ENCODE peak calls at places on chromosomes 16 and 17, in six cellular contexts. Z is progenitor cell of endocrine pancreas; O is endothelial cell; W is activated CD8-positive, alpha-beta T cell treated with anti-CD3 and anti-CD28 coated beads for 36 hours; F is pancreas; K is AG09319. A is an unnamed sample.

GRCh38 chr17:78172284-78173024 is 4.1 kb downstream of the SYNGR2 start:
- DNase-seq in Z (no peak), O (no peak), W (no peak), F (peak; percentile 67), K (no peak), A (no peak)

GRCh38 chr16:48949636-48950035 is 332.0 kb downstream of the CBLN1 start:
- DNase-seq in Z (no peak), O (no peak), W (no peak), F (no peak), K (no peak), A (no peak)

GRCh38 chr16:65068151-65068740 is 53.6 kb downstream of the CDH11 start:
- DNase-seq in Z (no peak), O (no peak), W (no peak), F (no peak), K (peak; percentile 43), A (no peak)

GRCh38 chr16:88619859-88620655 is 18.3 kb upstream of the IL17C start:
- DNase-seq in Z (no peak), O (no peak), W (peak; percentile 83), F (no peak), K (no peak), A (peak; percentile 37)

GRCh38 chr17:41734949-41735313 is 488 bp upstream of the HAP1 start:
- DNase-seq in Z (no peak), O (peak; percentile 31), W (no peak), F (no peak), K (no peak), A (no peak)

GRCh38 chr17:59892251-59892848 is 393 bp downstream of the TUBD1 start:
- DNase-seq in Z (no peak), O (no peak), W (no peak), F (no peak), K (no peak), A (no peak)

GRCh38 chr17:2070241-2071023 is 15.5 kb downstream of the HIC1 start:
- DNase-seq in Z (no peak), O (no peak), W (peak; percentile 93), F (peak; percentile 76), K (no peak), A (no peak)

GRCh38 chr16:17921357-17921978 is 415.1 kb downstream of the NPIPA8 start:
- DNase-seq in Z (no peak), O (peak; percentile 53), W (peak; percentile 76), F (peak; percentile 27), K (no peak), A (peak; percentile 34)

GRCh38 chr16:52649870-52650269 is 102.9 kb upstream of the TOX3 start:
- DNase-seq in Z (no peak), O (no peak), W (no peak), F (no peak), K (no peak), A (no peak)

GRCh38 chr16:11507991-11508390 is 78.7 kb downstream of the LITAF start:
- DNase-seq in Z (no peak), O (no peak), W (no peak), F (no peak), K (no peak), A (no peak)

GRCh38 chr16:11156401-11156800 is 99.6 kb downstream of the SOCS1 start:
- DNase-seq in Z (no peak), O (no peak), W (no peak), F (no peak), K (no peak), A (no peak)

GRCh38 chr17:76382803-76383644 is 1.4 kb upstream of the SPHK1 start:
- DNase-seq in Z (peak; percentile 41), O (peak; percentile 33), W (peak; percentile 86), F (peak; percentile 80), K (no peak), A (peak; percentile 38)

GRCh38 chr16:69567031-69567680 is 1.4 kb downstream of the NFAT5 start:
- DNase-seq in Z (no peak), O (peak; percentile 21), W (peak; percentile 49), F (no peak), K (no peak), A (peak; percentile 2)

GRCh38 chr17:17750881-17751280 is 69.6 kb downstream of the RAI1 start:
- DNase-seq in Z (no peak), O (no peak), W (peak; percentile 78), F (no peak), K (no peak), A (peak; percentile 19)

GRCh38 chr16:4086153-4086552 is 30.1 kb downstream of the ADCY9 start:
- DNase-seq in Z (no peak), O (no peak), W (no peak), F (peak; percentile 67), K (no peak), A (no peak)

GRCh38 chr16:4404247-4404966 is 12.0 kb downstream of the CORO7 start:
- DNase-seq in Z (peak; percentile 43), O (peak; percentile 82), W (peak; percentile 69), F (peak; percentile 74), K (no peak), A (no peak)

GRCh38 chr16:48446534-48446920 is 61.3 kb upstream of the SIAH1 start:
- DNase-seq in Z (no peak), O (no peak), W (no peak), F (no peak), K (no peak), A (no peak)

GRCh38 chr17:34389343-34389742 is 26.3 kb upstream of the CCL1 start:
- DNase-seq in Z (no peak), O (no peak), W (peak; percentile 21), F (no peak), K (no peak), A (no peak)

GRCh38 chr17:55585629-55586028 is 74.4 kb upstream of the SMIM36 start:
- DNase-seq in Z (no peak), O (no peak), W (no peak), F (no peak), K (no peak), A (no peak)

GRCh38 chr16:20851601-20852000 is 45.3 kb downstream of the REXO5 start:
- DNase-seq in Z (no peak), O (no peak), W (no peak), F (no peak), K (peak; percentile 84), A (no peak)

GRCh38 chr17:17036520-17036998 is 5.7 kb upstream of the MPRIP start:
- DNase-seq in Z (no peak), O (no peak), W (no peak), F (no peak), K (no peak), A (no peak)

GRCh38 chr16:2905988-2906387 is 5.7 kb upstream of the FLYWCH1 start:
- DNase-seq in Z (no peak), O (no peak), W (no peak), F (no peak), K (no peak), A (no peak)

GRCh38 chr16:1941162-1941923 is 1.7 kb downstream of the MSRB1 start:
- DNase-seq in Z (no peak), O (peak; percentile 49), W (no peak), F (peak; percentile 88), K (no peak), A (no peak)

GRCh38 chr17:3959921-3960601 is 4.2 kb downstream of the ATP2A3 start:
- DNase-seq in Z (no peak), O (no peak), W (no peak), F (no peak), K (no peak), A (no peak)

DNA sequence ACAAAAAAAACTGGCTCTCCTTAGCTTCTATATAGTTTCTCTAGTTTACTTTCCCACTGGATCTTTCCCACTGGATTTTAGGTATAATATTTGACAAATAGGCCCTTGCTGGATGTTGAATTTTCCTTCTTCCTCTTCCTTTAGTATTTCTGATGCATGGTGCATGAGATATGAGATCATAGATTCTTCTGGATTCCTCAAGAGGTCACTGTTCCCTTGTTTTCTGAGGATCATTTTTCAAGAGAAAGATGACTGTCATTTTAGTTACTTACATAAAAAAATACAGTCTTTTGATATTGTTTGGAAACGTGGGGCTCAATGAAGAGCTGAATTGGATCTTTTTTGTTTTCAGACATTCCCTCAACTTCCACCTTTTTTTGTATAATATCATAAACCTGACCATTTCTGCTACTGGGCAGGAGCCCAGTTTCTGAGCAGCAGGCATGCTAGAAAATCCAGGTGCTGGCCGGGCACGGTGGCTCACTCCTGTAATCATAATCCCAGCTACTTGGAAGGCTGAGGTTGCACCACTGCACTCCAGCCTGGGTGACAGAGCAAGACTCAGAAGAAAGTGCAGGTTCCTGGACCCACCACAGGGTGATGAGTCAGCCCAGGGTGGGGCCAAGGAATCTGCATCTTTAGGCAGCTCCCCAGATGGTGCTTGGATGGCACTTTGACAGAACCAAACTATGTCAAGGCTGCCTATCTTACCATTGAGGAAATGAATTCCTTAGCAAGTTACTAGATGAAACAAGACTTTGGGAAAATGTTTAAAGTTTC is 70.3 kb downstream of the SDR42E1 start:
- DNase-seq in Z (no peak), O (no peak), W (peak; percentile 7), F (no peak), K (peak; percentile 57), A (no peak)
- TF ChIP-seq CTCF in Z (peak; percentile 59), O (peak; percentile 52), W (peak; percentile 50), F (peak; percentile 50), K (peak; percentile 55), A (peak; percentile 29)

DNA sequence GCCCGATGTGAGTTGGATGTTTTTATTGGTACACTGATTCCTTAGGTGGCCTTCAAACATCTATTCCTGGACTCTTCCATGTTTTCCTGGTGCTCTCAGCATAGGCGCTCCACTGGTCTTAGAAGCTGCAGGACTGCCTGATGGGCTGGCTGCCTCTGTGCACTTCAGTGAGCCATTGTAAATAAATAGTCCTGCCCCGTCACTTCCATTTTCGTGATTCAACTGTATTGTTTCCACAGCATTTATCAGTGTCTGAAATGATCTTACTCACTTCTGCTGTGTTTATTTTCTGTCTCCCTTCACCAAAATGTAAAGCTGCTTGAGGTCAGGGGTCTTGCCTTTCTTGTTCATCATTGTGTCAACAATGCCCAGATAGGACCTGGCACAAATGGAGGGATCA is 66.5 kb upstream of the CPHXL start:
- DNase-seq in Z (no peak), O (no peak), W (no peak), F (no peak), K (no peak), A (no peak)
- TF ChIP-seq CTCF in Z (no peak), O (no peak), W (no peak), F (no peak), K (no peak), A (no peak)

GRCh38 chr17:53792451-53792850 is 30.3 kb upstream of the KIF2B start:
- DNase-seq in Z (no peak), O (no peak), W (no peak), F (peak; percentile 26), K (no peak), A (no peak)
- TF ChIP-seq CTCF in Z (no peak), O (no peak), W (no peak), F (no peak), K (no peak), A (no peak)

DNA sequence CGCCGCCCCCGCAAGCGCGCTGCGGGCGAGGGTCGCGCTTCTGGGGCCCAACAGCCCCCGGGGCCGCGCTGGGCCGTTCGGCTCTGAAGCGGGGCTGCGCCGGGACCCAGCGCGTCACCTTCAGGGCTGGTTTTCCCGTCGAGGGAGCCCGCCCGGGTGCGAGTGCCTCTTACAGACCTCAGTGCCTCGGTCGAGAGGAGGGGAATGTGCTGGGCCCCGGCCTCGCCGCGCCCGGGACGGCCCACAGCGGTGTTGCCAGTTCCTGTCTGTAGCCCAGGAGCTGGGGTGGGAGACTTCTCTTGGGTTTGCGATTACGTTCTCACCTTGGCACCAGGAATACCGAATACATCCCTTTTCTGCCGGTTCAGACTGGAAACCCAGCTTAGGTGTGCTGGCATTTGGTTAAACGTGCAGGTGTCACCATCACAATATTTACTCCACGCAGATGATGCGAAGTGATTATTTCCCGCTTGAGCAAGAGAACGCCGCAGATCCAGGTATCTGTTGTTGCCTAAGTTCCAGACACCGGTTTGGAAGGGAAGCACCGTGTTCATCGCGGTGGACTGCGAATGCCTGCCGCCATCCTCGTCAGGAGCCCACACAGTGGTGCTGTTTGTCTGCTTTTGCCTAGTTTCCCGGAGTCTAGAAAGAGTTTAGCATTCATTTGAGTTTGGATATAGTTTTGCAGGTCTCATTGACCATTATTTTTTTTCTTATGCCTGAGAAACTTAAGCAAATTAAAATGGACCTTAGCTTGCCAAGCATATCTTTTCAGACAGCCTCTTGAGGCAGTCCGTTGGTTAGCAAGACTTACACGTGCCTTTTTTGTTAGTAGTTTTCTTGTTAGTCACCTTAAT is 915 bp downstream of the MAP1LC3B start:
- DNase-seq in Z (peak; percentile 28), O (peak; percentile 53), W (peak; percentile 64), F (peak; percentile 86), K (no peak), A (peak; percentile 28)
- TF ChIP-seq CTCF in Z (peak; percentile 14), O (no peak), W (no peak), F (no peak), K (peak; percentile 44), A (no peak)

A was measured in CD4-positive, alpha-beta T cell.